ENCODE peak calls at places on chromosome 15, in nine cellular contexts. Y is epithelial cell of esophagus, G is ovary, S is spleen, T is mucosa of descending colon, C is endothelial cell, U is cardiac muscle cell, N is IMR-90, J is breast epithelium. L is an unnamed sample.

GRCh38 chr15:91116379-91117067 is 16.5 kb downstream of the SV2B start:
- DNase-seq in Y (peak; percentile 62), G (no peak), S (no peak), T (no peak), C (no peak), U (peak; percentile 46), N (no peak), J (peak; percentile 23), L (no peak)

GRCh38 chr15:29063646-29064045 is 177.9 kb downstream of the APBA2 start:
- DNase-seq in Y (no peak), G (no peak), S (no peak), T (no peak), C (no peak), U (no peak), N (no peak), J (no peak), L (no peak)

GRCh38 chr15:89472785-89473256 is 23.6 kb downstream of the RHCG start:
- DNase-seq in Y (peak; percentile 66), G (no peak), S (peak; percentile 83), T (no peak), C (peak; percentile 90), U (peak; percentile 76), N (peak; percentile 47), J (no peak), L (peak; percentile 85)

GRCh38 chr15:83114856-83115255 is 7.4 kb downstream of the TM6SF1 start:
- DNase-seq in Y (no peak), G (no peak), S (no peak), T (no peak), C (no peak), U (no peak), N (no peak), J (no peak), L (no peak)

GRCh38 chr15:70442616-70443321 is 320.6 kb downstream of the UACA start:
- DNase-seq in Y (peak; percentile 26), G (no peak), S (no peak), T (no peak), C (no peak), U (peak; percentile 24), N (no peak), J (no peak), L (no peak)

GRCh38 chr15:67033012-67033411 is 32.4 kb upstream of the SMAD3 start:
- DNase-seq in Y (no peak), G (no peak), S (no peak), T (no peak), C (no peak), U (no peak), N (no peak), J (no peak), L (no peak)

GRCh38 chr15:92733934-92734521 is 78.5 kb upstream of the FAM174B start:
- DNase-seq in Y (no peak), G (peak; percentile 61), S (no peak), T (no peak), C (no peak), U (peak; percentile 71), N (peak; percentile 11), J (no peak), L (peak; percentile 18)

GRCh38 chr15:29677871-29678431 is 144.3 kb downstream of the TJP1 start:
- DNase-seq in Y (no peak), G (no peak), S (peak; percentile 58), T (peak; percentile 91), C (no peak), U (no peak), N (no peak), J (no peak), L (no peak)

GRCh38 chr15:31805090-31805662 is 225.1 kb upstream of the CHRNA7 start:
- DNase-seq in Y (no peak), G (no peak), S (no peak), T (no peak), C (no peak), U (no peak), N (no peak), J (no peak), L (no peak)

GRCh38 chr15:51438526-51438925 is 97.1 kb downstream of the GLDN start:
- DNase-seq in Y (no peak), G (no peak), S (no peak), T (no peak), C (no peak), U (no peak), N (no peak), J (no peak), L (no peak)

GRCh38 chr15:52527898-52528464 is 699 bp downstream of the MYO5A start:
- DNase-seq in Y (peak; percentile 62), G (no peak), S (peak; percentile 84), T (no peak), C (peak; percentile 13), U (peak; percentile 25), N (peak; percentile 33), J (no peak), L (no peak)

GRCh38 chr15:25731411-25731810 is 131.7 kb downstream of the ATP10A start:
- DNase-seq in Y (no peak), G (no peak), S (peak; percentile 16), T (no peak), C (no peak), U (no peak), N (no peak), J (no peak), L (no peak)

GRCh38 chr15:77720617-77721016 is 87.9 kb upstream of the LINGO1 start:
- DNase-seq in Y (no peak), G (no peak), S (no peak), T (no peak), C (no peak), U (no peak), N (no peak), J (no peak), L (peak; percentile 26)

GRCh38 chr15:77723756-77724155 is 91.0 kb upstream of the LINGO1 start:
- DNase-seq in Y (no peak), G (no peak), S (no peak), T (no peak), C (no peak), U (no peak), N (no peak), J (no peak), L (no peak)

GRCh38 chr15:77724649-77725048 is 91.9 kb upstream of the LINGO1 start:
- DNase-seq in Y (no peak), G (no peak), S (no peak), T (no peak), C (no peak), U (no peak), N (no peak), J (no peak), L (no peak)

GRCh38 chr15:77721963-77722362 is 89.3 kb upstream of the LINGO1 start:
- DNase-seq in Y (no peak), G (no peak), S (no peak), T (no peak), C (no peak), U (no peak), N (no peak), J (no peak), L (no peak)

GRCh38 chr15:77722759-77723460 is 90.2 kb upstream of the LINGO1 start:
- DNase-seq in Y (no peak), G (no peak), S (no peak), T (no peak), C (no peak), U (no peak), N (no peak), J (no peak), L (no peak)
- TF ChIP-seq CTCF in Y (no peak), G (no peak), S (no peak), T (no peak), C (no peak), U (no peak), N (no peak), J (no peak), L (no peak)

DNA sequence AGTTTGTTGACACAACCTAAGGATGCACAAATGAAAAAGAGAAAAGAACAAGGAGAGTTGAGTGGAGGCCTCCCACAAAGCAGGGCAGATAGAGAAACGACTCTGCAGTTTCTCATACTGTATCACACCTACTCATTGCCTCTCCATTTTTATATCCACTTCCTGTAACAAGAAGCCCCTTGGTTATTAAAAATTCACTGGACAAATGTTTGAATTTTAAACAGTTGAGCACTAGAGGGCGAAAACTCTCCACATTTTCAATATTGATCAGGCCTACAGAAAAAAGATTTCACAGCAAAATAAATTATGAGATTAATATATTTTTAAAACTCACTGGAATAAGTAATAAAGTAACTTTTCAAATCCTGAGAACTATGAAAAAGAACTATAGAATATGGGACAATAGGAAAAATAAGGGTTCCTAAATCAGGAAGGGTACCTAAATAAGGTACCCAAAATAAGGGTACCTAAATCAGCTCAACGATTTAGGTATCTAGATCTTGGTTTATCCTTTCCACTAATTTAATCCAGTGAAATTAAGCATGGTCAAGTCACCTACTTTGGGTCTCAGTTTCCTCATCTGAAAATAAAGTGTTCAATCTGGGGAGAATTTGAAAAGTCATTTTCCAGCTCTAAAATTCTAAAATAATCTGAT is 47.0 kb upstream of the PPIB start:
- DNase-seq in Y (peak; percentile 36), G (no peak), S (no peak), T (no peak), C (no peak), U (peak; percentile 66), N (peak; percentile 64), J (no peak), L (no peak)
- TF ChIP-seq CTCF in Y (peak; percentile 28), G (no peak), S (no peak), T (no peak), C (peak; percentile 50), U (peak; percentile 41), N (peak; percentile 70), J (peak; percentile 23), L (peak; percentile 9)

GRCh38 chr15:74906450-74907276 is at the start of gene FAM219B:
- DNase-seq in Y (peak; percentile 88), G (peak; percentile 91), S (peak; percentile 99), T (peak; percentile 95), C (peak; percentile 88), U (peak; percentile 87), N (peak; percentile 83), J (peak; percentile 86), L (peak; percentile 94)
- TF ChIP-seq CTCF in Y (no peak), G (no peak), S (no peak), T (no peak), C (no peak), U (no peak), N (no peak), J (no peak), L (no peak)

GRCh38 chr15:62021991-62022600 is 38.2 kb downstream of the VPS13C start:
- DNase-seq in Y (no peak), G (no peak), S (no peak), T (no peak), C (no peak), U (peak; percentile 3), N (no peak), J (no peak), L (no peak)
- TF ChIP-seq CTCF in Y (peak; percentile 34), G (no peak), S (no peak), T (no peak), C (peak; percentile 60), U (peak; percentile 32), N (no peak), J (no peak), L (peak; percentile 41)